ENCODE peak calls at places on chromosomes 5 and 9, in eight cellular contexts. N is endothelial cell, Q is WTC11, K is IMR-90, E is cardiac fibroblast, V is ovary, P is progenitor cell of endocrine pancreas, L is A549. S is an unnamed sample.

GRCh38 chr5:97102010-97102470 is 40.4 kb downstream of the LIX1 start:
- DNase-seq in Q (peak), E (no peak), P (no peak), N (no peak), L (no peak), V (no peak), K (no peak), S (no peak)

GRCh38 chr9:69877852-69878507 is 57.4 kb downstream of the CFAP95 start:
- DNase-seq in V (no peak), N (peak), K (peak), L (peak), P (no peak), E (peak), Q (no peak), S (peak)

GRCh38 chr5:58911270-58911669 is 328.4 kb downstream of the RAB3C start:
- DNase-seq in Q (no peak), N (no peak), E (no peak), K (no peak), P (no peak), L (no peak), V (no peak), S (no peak)

GRCh38 chr5:141846031-141846430 is 32.2 kb downstream of the PCDH1 start:
- DNase-seq in N (no peak), E (peak), K (peak), L (no peak), P (no peak), V (no peak), Q (peak), S (no peak)

GRCh38 chr5:168162464-168162863 is 129.0 kb upstream of the WWC1 start:
- DNase-seq in N (no peak), Q (no peak), V (no peak), L (no peak), P (no peak), K (no peak), E (no peak), S (no peak)

GRCh38 chr9:121769939-121770338 is 118.5 kb downstream of the DAB2IP start:
- DNase-seq in E (no peak), K (no peak), V (peak), P (no peak), L (no peak), N (no peak), Q (no peak), S (no peak)

GRCh38 chr5:52999357-52999949 is 10.3 kb downstream of the ITGA2 start:
- DNase-seq in Q (no peak), V (no peak), L (peak), E (peak), P (no peak), N (no peak), K (peak), S (no peak)

GRCh38 chr5:33237471-33237870 is 203.3 kb upstream of the TARS1 start:
- DNase-seq in L (no peak), Q (no peak), V (no peak), N (no peak), P (no peak), K (no peak), E (no peak), S (no peak)

GRCh38 chr9:90966475-90967150 is 165.0 kb downstream of the SYK start:
- DNase-seq in K (peak), N (no peak), P (no peak), E (peak), V (no peak), Q (no peak), L (no peak), S (no peak)

GRCh38 chr5:107378218-107378899 is 292.4 kb downstream of the EFNA5 start:
- DNase-seq in L (peak), E (peak), K (peak), N (no peak), P (no peak), Q (no peak), V (no peak), S (no peak)

GRCh38 chr5:23704176-23704855 is 196.9 kb downstream of the PRDM9 start:
- DNase-seq in E (no peak), N (no peak), K (no peak), L (peak), P (no peak), Q (no peak), V (no peak), S (no peak)

GRCh38 chr9:88313364-88314220 is 74.7 kb upstream of the SPIN1 start:
- DNase-seq in Q (peak), L (no peak), V (no peak), E (no peak), K (no peak), N (no peak), P (no peak), S (no peak)

GRCh38 chr5:55066278-55066677 is 36.2 kb upstream of the GZMA start:
- DNase-seq in P (no peak), Q (no peak), E (no peak), K (no peak), L (no peak), V (no peak), N (no peak), S (no peak)

GRCh38 chr9:72540348-72540873 is 19.0 kb downstream of the TMC1 start:
- DNase-seq in K (peak), L (peak), N (no peak), E (peak), V (no peak), P (no peak), Q (no peak), S (no peak)

GRCh38 chr9:25939116-25939515 is 260.9 kb upstream of the TUSC1 start:
- DNase-seq in K (no peak), Q (no peak), L (no peak), N (no peak), V (no peak), P (no peak), E (no peak), S (no peak)

GRCh38 chr5:36648426-36648825 is 42.0 kb downstream of the SLC1A3 start:
- DNase-seq in N (no peak), L (no peak), K (no peak), V (no peak), E (no peak), Q (no peak), P (no peak), S (no peak)

GRCh38 chr9:129838707-129839259 is 3.5 kb downstream of the USP20 start:
- DNase-seq in N (no peak), K (peak), Q (no peak), P (no peak), L (no peak), E (peak), V (no peak), S (no peak)

GRCh38 chr5:149917073-149917676 is 27.4 kb downstream of the PDE6A start:
- DNase-seq in Q (no peak), E (peak), N (no peak), V (no peak), K (peak), P (no peak), L (no peak), S (no peak)

GRCh38 chr5:137659209-137659608 is 76.7 kb downstream of the KLHL3 start:
- DNase-seq in V (no peak), Q (no peak), N (no peak), L (no peak), P (no peak), E (no peak), K (no peak), S (no peak)

GRCh38 chr9:130371196-130371966 is 73.4 kb upstream of the ASS1 start:
- DNase-seq in V (no peak), P (no peak), K (peak), E (peak), L (no peak), Q (no peak), N (no peak), S (no peak)

GRCh38 chr9:127683723-127684122 is 23.1 kb upstream of the CFAP157 start:
- DNase-seq in K (peak), E (peak), N (no peak), L (no peak), P (no peak), V (no peak), Q (no peak), S (no peak)

GRCh38 chr5:6711409-6712135 is 1.7 kb upstream of the TENT4A start:
- DNase-seq in K (no peak), P (no peak), N (no peak), V (no peak), E (no peak), L (no peak), Q (no peak), S (no peak)

GRCh38 chr5:6710551-6711318 is 2.5 kb upstream of the TENT4A start:
- DNase-seq in L (no peak), N (no peak), V (no peak), K (no peak), Q (no peak), E (no peak), P (no peak), S (peak)

GRCh38 chr5:6713274-6714181 is at the start of gene TENT4A:
- DNase-seq in E (no peak), K (no peak), V (peak), L (peak), N (no peak), Q (no peak), P (no peak), S (peak)

GRCh38 chr5:6710078-6710477 is 3.2 kb upstream of the TENT4A start:
- DNase-seq in N (no peak), P (no peak), E (no peak), K (no peak), Q (no peak), V (no peak), L (no peak), S (no peak)

GRCh38 chr5:6712136-6712581 is 1.1 kb upstream of the TENT4A start:
- DNase-seq in Q (peak), V (peak), N (peak), L (peak), P (peak), E (peak), K (peak), S (peak)
- TF ChIP-seq CTCF in Q (no peak), V (peak), N (no peak), L (no peak), P (peak), E (peak), K (no peak), S (peak)

GRCh38 chr9:109414125-109414785 is 83.9 kb downstream of the PTPN3 start:
- DNase-seq in V (no peak), Q (peak), K (no peak), E (no peak), N (no peak), P (no peak), L (no peak), S (no peak)
- TF ChIP-seq CTCF in V (no peak), Q (no peak), K (no peak), E (no peak), N (no peak), P (no peak), L (no peak), S (no peak)

DNA sequence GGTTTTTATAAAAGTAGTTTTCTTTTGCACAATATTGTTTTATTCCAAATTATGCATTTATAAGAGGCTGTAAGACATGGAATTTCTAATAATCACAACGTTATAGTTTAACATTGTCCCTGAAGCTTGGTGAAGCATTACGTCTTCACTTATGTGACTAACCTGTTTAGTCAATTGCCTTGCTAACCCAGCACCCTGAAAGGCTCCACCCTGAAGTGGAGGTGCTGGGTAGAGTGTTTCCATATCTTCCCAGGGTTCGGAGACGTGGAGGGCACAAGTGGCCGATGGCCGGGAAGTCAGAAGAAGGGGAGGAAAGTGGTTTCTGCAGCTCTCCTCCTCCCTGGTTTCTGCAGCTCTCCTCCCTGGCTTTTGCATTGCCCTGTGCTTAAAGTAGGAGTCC is 83.4 kb downstream of the TRIO start:
- DNase-seq in Q (no peak), K (no peak), P (no peak), E (no peak), L (no peak), V (no peak), N (no peak), S (no peak)
- TF ChIP-seq CTCF in Q (no peak), K (no peak), P (no peak), E (no peak), L (no peak), V (no peak), N (no peak), S (no peak)

GRCh38 chr5:60533789-60534188 is 166.2 kb downstream of the DEPDC1B start:
- DNase-seq in N (no peak), E (no peak), Q (no peak), V (no peak), L (no peak), P (no peak), K (no peak), S (no peak)
- TF ChIP-seq CTCF in N (no peak), E (no peak), Q (no peak), V (no peak), L (no peak), P (no peak), K (no peak), S (no peak)

GRCh38 chr9:105447814-105448812 is at the start of gene FSD1L:
- DNase-seq in L (peak), E (peak), N (peak), P (peak), K (peak), Q (peak), V (peak), S (peak)
- TF ChIP-seq CTCF in L (no peak), E (peak), N (no peak), P (no peak), K (peak), Q (no peak), V (no peak), S (peak)

GRCh38 chr9:3848445-3849114 is 322.8 kb upstream of the RFX3 start:
- DNase-seq in E (peak), P (peak), K (peak), N (peak), Q (peak), L (peak), V (no peak), S (no peak)
- TF ChIP-seq CTCF in E (no peak), P (peak), K (no peak), N (no peak), Q (no peak), L (no peak), V (no peak), S (no peak)

GRCh38 chr5:6712582-6713273 is 504 bp upstream of the TENT4A start:
- DNase-seq in P (peak), Q (peak), L (peak), K (peak), V (peak), N (peak), E (peak), S (peak)
- TF ChIP-seq CTCF in P (no peak), Q (no peak), L (no peak), K (no peak), V (peak), N (no peak), E (no peak), S (peak)

GRCh38 chr5:2417301-2417700 is 334.2 kb downstream of the IRX2 start:
- DNase-seq in P (no peak), E (no peak), L (no peak), K (no peak), V (no peak), N (no peak), Q (no peak), S (no peak)

GRCh38 chr5:2410451-2410850 is 341.0 kb downstream of the IRX2 start:
- DNase-seq in Q (no peak), V (no peak), L (no peak), E (no peak), K (no peak), N (no peak), P (no peak), S (no peak)

GRCh38 chr5:2415678-2416077 is 335.8 kb downstream of the IRX2 start:
- DNase-seq in K (no peak), L (no peak), N (no peak), P (peak), V (no peak), E (no peak), Q (peak), S (no peak)
- TF ChIP-seq CTCF in K (no peak), L (no peak), N (no peak), P (peak), V (no peak), E (no peak), Q (peak), S (no peak)

GRCh38 chr5:56481998-56482698 is 249.0 kb upstream of the ANKRD55 start:
- DNase-seq in N (no peak), Q (no peak), K (no peak), E (no peak), L (no peak), P (no peak), V (no peak), S (no peak)
- TF ChIP-seq CTCF in N (no peak), Q (no peak), K (no peak), E (no peak), L (no peak), P (no peak), V (no peak), S (no peak)

S was measured in GM10248.